ENCODE peak calls at places on chromosomes 13 and 19, in five cellular contexts. J is ovary; C is heart left ventricle; Q is CD4-positive, CD25-positive, alpha-beta regulatory T cell; F is CD8-positive, alpha-beta T cell. H is an unnamed sample. For H3K9me3 and H3K4me1, the result is how much of the 10 kb centered on the place peaks cover.

GRCh38 chr13:94335786-94336357 is 143.6 kb downstream of the DCT start:
- DNase-seq in J (no peak), C (no peak), Q (no peak), F (no peak), H (no peak)

GRCh38 chr19:5054551-5055456 is 85.9 kb downstream of the KDM4B start:
- DNase-seq in J (no peak), C (peak), Q (no peak), F (no peak), H (no peak)

GRCh38 chr19:57031156-57031555 is 88.6 kb upstream of the USP29 start:
- DNase-seq in J (no peak), C (no peak), Q (no peak), F (no peak), H (no peak)

GRCh38 chr19:15324791-15325519 is 7.4 kb downstream of the BRD4 start:
- DNase-seq in J (no peak), C (peak), Q (no peak), F (no peak), H (peak)

GRCh38 chr19:49503582-49503962 is 7.3 kb downstream of the RPS11 start:
- DNase-seq in J (no peak), C (no peak), Q (no peak), F (no peak), H (no peak)

GRCh38 chr13:30745917-30746686 is 10.8 kb downstream of the ALOX5AP start:
- DNase-seq in J (no peak), C (no peak), Q (no peak), F (no peak), H (no peak)

GRCh38 chr19:12155324-12155723 is 1.2 kb downstream of the ZNF625 start:
- DNase-seq in J (no peak), C (no peak), Q (no peak), F (no peak), H (no peak)

GRCh38 chr13:92974905-92975429 is 251.6 kb upstream of the GPC6 start:
- DNase-seq in J (no peak), C (no peak), Q (no peak), F (no peak), H (no peak)

GRCh38 chr13:67147257-67148218 is 82.6 kb downstream of the PCDH9 start:
- DNase-seq in J (no peak), C (no peak), Q (no peak), F (no peak), H (no peak)

GRCh38 chr13:36163809-36164308 is 32.7 kb upstream of the DCLK1 start:
- DNase-seq in J (peak), C (peak), Q (no peak), F (no peak), H (peak)

GRCh38 chr19:3365447-3366103 is 808 bp upstream of the NFIC start:
- DNase-seq in J (peak), C (peak), Q (no peak), F (no peak), H (peak)

GRCh38 chr13:50969691-50970090 is 60.1 kb downstream of the RNASEH2B start:
- DNase-seq in J (no peak), C (no peak), Q (no peak), F (no peak), H (no peak)

GRCh38 chr13:29522044-29522685 is 73.3 kb downstream of the SLC7A1 start:
- DNase-seq in J (peak), C (peak), Q (no peak), F (no peak), H (no peak)

GRCh38 chr13:42600943-42601342 is 27.0 kb downstream of the TNFSF11 start:
- DNase-seq in J (no peak), C (no peak), Q (no peak), F (no peak), H (no peak)

GRCh38 chr19:4748589-4748988 is 24.9 kb upstream of the DPP9 start:
- DNase-seq in J (no peak), C (no peak), Q (no peak), F (no peak), H (no peak)

GRCh38 chr19:14450168-14450874 is 17.2 kb downstream of the PKN1 start:
- DNase-seq in J (no peak), C (no peak), Q (peak), F (peak), H (no peak)

GRCh38 chr19:35565016-35565856 is 1.8 kb upstream of the ATP4A start:
- DNase-seq in J (no peak), C (no peak), Q (no peak), F (no peak), H (no peak)
- H3K9me3 ChIP-seq in J (under half), C (under half), Q (under half), F (under half), H (under half)

DNA sequence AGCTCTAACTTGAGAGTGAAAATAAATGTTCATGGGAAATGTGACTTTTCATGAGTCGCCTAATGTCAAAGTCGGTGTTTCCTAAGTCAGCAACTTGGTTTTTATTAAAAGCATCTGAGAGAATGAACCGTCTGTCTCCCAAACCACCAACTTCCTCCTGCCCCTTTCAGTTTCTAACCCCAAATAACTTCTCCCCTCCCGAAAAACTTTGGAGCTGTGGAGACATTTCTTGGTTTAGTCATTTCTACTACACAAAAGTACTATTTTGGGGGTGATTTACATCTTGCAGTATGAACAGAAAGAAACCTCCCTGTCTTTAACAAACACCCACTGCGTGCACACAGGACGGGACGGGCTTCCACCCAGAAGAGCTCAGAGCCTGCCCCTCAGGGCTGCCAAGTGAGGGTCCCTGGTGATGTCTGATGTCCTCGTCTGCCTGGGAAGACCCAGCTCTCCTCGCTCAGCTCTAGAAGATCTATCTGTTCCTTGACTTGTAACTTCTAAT is 65.0 kb downstream of the RASA3 start:
- DNase-seq in J (no peak), C (peak), Q (peak), F (no peak), H (peak)
- H3K4me1 ChIP-seq in J (under half), C (under half), Q (half or more), F (half or more), H (under half)

DNA sequence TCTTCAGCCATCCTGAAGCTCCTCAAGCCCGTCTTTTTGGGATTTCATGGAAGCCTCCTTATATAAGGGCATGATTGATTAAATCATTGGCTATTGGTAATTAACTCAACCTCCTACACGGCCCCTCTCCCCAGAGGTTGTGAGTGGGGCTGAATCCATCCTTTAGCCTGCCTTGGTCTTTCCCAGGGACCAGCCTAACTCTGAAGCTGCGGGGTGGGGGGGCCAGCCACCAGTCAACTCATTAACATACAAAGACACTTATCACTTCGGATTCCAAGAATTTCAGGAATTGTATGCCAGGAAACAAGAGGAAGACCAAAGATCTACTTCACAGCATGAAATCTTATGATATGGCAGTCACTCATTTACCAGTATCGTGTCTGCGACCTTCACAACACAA is 9.9 kb downstream of the COL4A1 start:
- DNase-seq in J (no peak), C (peak), Q (no peak), F (no peak), H (no peak)
- H3K27ac ChIP-seq in J (no peak), C (peak), Q (no peak), F (no peak), H (no peak)

DNA sequence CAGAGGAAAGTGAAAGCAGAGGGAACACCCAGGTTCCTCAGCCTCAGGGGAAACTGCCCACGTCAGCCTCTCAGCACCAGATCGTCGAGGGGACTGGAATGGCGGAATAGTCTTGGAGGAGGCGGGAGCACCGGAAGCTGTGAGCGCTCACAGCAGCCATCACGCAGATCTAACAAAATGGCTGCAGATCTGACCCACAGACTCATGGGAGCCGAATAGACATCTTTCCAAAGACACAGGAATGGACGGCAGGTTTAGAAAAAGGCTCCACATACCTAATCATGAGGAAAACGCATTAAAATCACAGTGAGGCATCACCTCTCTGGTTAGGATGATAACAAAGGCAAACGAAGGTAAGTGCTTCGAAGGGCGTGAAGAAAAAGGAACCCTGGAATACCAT is 11.8 kb upstream of the LILRA2 start:
- DNase-seq in J (no peak), C (no peak), Q (no peak), F (no peak), H (no peak)
- H3K9me3 ChIP-seq in J (under half), C (under half), Q (under half), F (under half), H (under half)

DNA sequence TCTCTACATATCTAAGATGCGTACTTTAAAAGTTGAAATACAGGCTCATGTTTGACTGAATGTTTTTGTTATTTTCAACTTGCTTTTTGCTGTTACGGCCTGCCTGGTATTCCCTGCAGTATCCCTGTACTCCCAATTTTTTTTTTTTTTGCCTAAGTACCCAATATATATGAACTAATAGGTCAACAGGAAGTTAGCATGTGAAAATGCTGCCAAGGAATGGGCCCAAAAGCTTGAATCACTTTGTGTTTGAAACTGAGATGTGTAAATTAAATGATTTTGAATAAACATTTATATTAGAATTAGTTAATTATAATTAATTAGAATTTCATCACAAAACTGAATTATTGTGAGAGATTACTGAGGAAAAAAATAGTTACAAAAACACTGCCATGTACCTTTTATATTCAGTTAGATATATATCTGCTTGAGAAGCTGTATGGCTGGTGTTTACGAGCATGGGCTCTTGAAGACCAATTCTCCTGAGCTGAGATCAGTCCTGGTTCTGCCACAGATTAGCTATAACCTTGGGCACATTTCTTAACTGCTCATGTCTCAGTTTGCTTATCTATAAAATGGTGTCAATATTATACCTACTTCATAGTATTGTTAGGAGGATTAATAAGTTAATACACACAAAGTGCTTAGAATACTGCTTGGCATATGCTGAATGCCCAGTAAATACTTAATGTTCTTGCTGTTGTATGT is 16.0 kb downstream of the TDRD3 start:
- DNase-seq in J (no peak), C (no peak), Q (no peak), F (no peak), H (no peak)
- H3K4me1 ChIP-seq in J (under half), C (under half), Q (under half), F (under half), H (under half)

GRCh38 chr19:51294211-51294976 is 17.1 kb upstream of the IGLON5 start:
- DNase-seq in J (no peak), C (no peak), Q (no peak), F (no peak), H (no peak)
- H3K27ac ChIP-seq in J (no peak), C (no peak), Q (no peak), F (no peak), H (no peak)

H was measured in aorta.